ENCODE peak calls at places on chromosomes 6 and 20, in five cellular contexts. One of them, this sample, is unnamed.

GRCh38 chr6:45115696-45116095 is 212.4 kb upstream of the RUNX2 start:
- DNase-seq in foreskin fibroblast: peak; percentile 26
- DNase-seq in cerebellum: no peak
- DNase-seq in stimulated activated CD8-positive, alpha-beta memory T cell treated with anti-CD3 and anti-CD28 coated beads, Interleukin-2, amount 100 ng/mL, for 1 hour: no peak
- DNase-seq in anterior cingulate cortex: no peak
- DNase-seq in this sample: no peak

GRCh38 chr6:44649365-44650025 is 262.0 kb downstream of the CDC5L start:
- DNase-seq in foreskin fibroblast: peak; percentile 61
- DNase-seq in cerebellum: no peak
- DNase-seq in stimulated activated CD8-positive, alpha-beta memory T cell treated with anti-CD3 and anti-CD28 coated beads, Interleukin-2, amount 100 ng/mL, for 1 hour: no peak
- DNase-seq in anterior cingulate cortex: no peak
- DNase-seq in this sample: no peak

GRCh38 chr20:58003525-58003924 is 224.9 kb downstream of the ANKRD60 start:
- DNase-seq in foreskin fibroblast: no peak
- DNase-seq in cerebellum: no peak
- DNase-seq in stimulated activated CD8-positive, alpha-beta memory T cell treated with anti-CD3 and anti-CD28 coated beads, Interleukin-2, amount 100 ng/mL, for 1 hour: no peak
- DNase-seq in anterior cingulate cortex: no peak
- DNase-seq in this sample: no peak

GRCh38 chr6:108799356-108799720 is 48.9 kb upstream of the ARMC2 start:
- DNase-seq in foreskin fibroblast: no peak
- DNase-seq in cerebellum: no peak
- DNase-seq in stimulated activated CD8-positive, alpha-beta memory T cell treated with anti-CD3 and anti-CD28 coated beads, Interleukin-2, amount 100 ng/mL, for 1 hour: no peak
- DNase-seq in anterior cingulate cortex: no peak
- DNase-seq in this sample: no peak

GRCh38 chr6:38131527-38131965 is 312.0 kb downstream of the ZFAND3 start:
- DNase-seq in foreskin fibroblast: peak; percentile 96
- DNase-seq in cerebellum: no peak
- DNase-seq in stimulated activated CD8-positive, alpha-beta memory T cell treated with anti-CD3 and anti-CD28 coated beads, Interleukin-2, amount 100 ng/mL, for 1 hour: no peak
- DNase-seq in anterior cingulate cortex: no peak
- DNase-seq in this sample: no peak

GRCh38 chr20:46251211-46251673 is 57.1 kb downstream of the CDH22 start:
- DNase-seq in foreskin fibroblast: no peak
- DNase-seq in cerebellum: no peak
- DNase-seq in stimulated activated CD8-positive, alpha-beta memory T cell treated with anti-CD3 and anti-CD28 coated beads, Interleukin-2, amount 100 ng/mL, for 1 hour: no peak
- DNase-seq in anterior cingulate cortex: no peak
- DNase-seq in this sample: no peak

GRCh38 chr6:72826744-72827438 is 205.0 kb downstream of the KCNQ5 start:
- DNase-seq in foreskin fibroblast: peak; percentile 83
- DNase-seq in cerebellum: no peak
- DNase-seq in stimulated activated CD8-positive, alpha-beta memory T cell treated with anti-CD3 and anti-CD28 coated beads, Interleukin-2, amount 100 ng/mL, for 1 hour: no peak
- DNase-seq in anterior cingulate cortex: no peak
- DNase-seq in this sample: no peak

GRCh38 chr6:158630944-158631616 is 13.5 kb downstream of the DYNLT1 start:
- DNase-seq in foreskin fibroblast: peak; percentile 43
- DNase-seq in cerebellum: peak; percentile 26
- DNase-seq in stimulated activated CD8-positive, alpha-beta memory T cell treated with anti-CD3 and anti-CD28 coated beads, Interleukin-2, amount 100 ng/mL, for 1 hour: no peak
- DNase-seq in anterior cingulate cortex: no peak
- DNase-seq in this sample: peak; percentile 85

This sample was measured in Right ventricle myocardium superior.